ENCODE peak calls at places on chromosomes 12 and 14, in eight cellular contexts. E is right lobe of liver, S is HCT116, F is psoas muscle, N is colonic mucosa, Z is breast epithelium, W is stomach, P is right atrium auricular region. B is an unnamed sample.

GRCh38 chr12:19804737-19805136 is 365.4 kb downstream of the AEBP2 start:
- DNase-seq in N (no peak), P (no peak), S (no peak), W (no peak), Z (no peak), F (no peak), E (no peak), B (no peak)

GRCh38 chr12:72453550-72453949 is 181.4 kb downstream of the TRHDE start:
- DNase-seq in N (no peak), W (no peak), P (no peak), S (no peak), F (no peak), E (no peak), Z (no peak), B (no peak)

GRCh38 chr14:105989746-105990302 is 463.4 kb downstream of the TMEM121 start:
- DNase-seq in N (no peak), W (no peak), P (no peak), E (no peak), Z (no peak), S (no peak), F (no peak), B (no peak)

GRCh38 chr12:28415755-28416154 is 225.5 kb downstream of the CCDC91 start:
- DNase-seq in P (no peak), Z (no peak), N (no peak), W (no peak), E (no peak), S (no peak), F (no peak), B (no peak)

GRCh38 chr12:11727133-11727664 is 77.7 kb downstream of the ETV6 start:
- DNase-seq in Z (no peak), F (no peak), S (no peak), N (no peak), P (no peak), E (no peak), W (no peak), B (peak)

GRCh38 chr14:106372870-106373657 is 846.7 kb downstream of the TMEM121 start:
- DNase-seq in P (no peak), N (peak), E (peak), Z (no peak), F (no peak), S (peak), W (peak), B (peak)

GRCh38 chr12:50246873-50247612 is 36.3 kb downstream of the LIMA1 start:
- DNase-seq in Z (no peak), S (peak), W (peak), P (peak), F (peak), N (peak), E (peak), B (no peak)

GRCh38 chr12:76277480-76277879 is 70.7 kb downstream of the BBS10 start:
- DNase-seq in F (no peak), Z (no peak), N (no peak), E (no peak), P (no peak), S (no peak), W (no peak), B (no peak)

GRCh38 chr14:77243853-77244252 is 27.2 kb downstream of the NGB start:
- DNase-seq in F (no peak), Z (no peak), E (no peak), P (no peak), S (no peak), N (no peak), W (no peak), B (no peak)

GRCh38 chr12:120257041-120257821 is 8.3 kb downstream of the PXN start:
- DNase-seq in P (no peak), E (no peak), S (no peak), Z (peak), N (no peak), W (peak), F (peak), B (no peak)

GRCh38 chr12:25733541-25733940 is 180.5 kb upstream of the LMNTD1 start:
- DNase-seq in S (no peak), P (no peak), Z (no peak), E (no peak), N (no peak), F (no peak), W (no peak), B (no peak)

GRCh38 chr14:52876311-52876710 is 74.5 kb downstream of the FERMT2 start:
- DNase-seq in E (no peak), Z (no peak), N (no peak), S (no peak), W (no peak), P (no peak), F (no peak), B (no peak)

GRCh38 chr12:47818382-47818700 is 1.4 kb downstream of the HDAC7 start:
- DNase-seq in W (no peak), N (no peak), S (no peak), E (no peak), Z (no peak), F (no peak), P (no peak), B (no peak)

GRCh38 chr12:47819902-47820630 is at the start of gene HDAC7:
- DNase-seq in W (peak), N (peak), S (peak), F (peak), Z (peak), P (peak), E (peak), B (peak)

GRCh38 chr12:47818007-47818376 is 1.7 kb downstream of the HDAC7 start:
- DNase-seq in E (no peak), N (no peak), Z (no peak), S (no peak), P (no peak), W (no peak), F (no peak), B (no peak)

GRCh38 chr12:47819544-47819901 is 180 bp downstream of the HDAC7 start:
- DNase-seq in W (no peak), P (no peak), S (no peak), Z (no peak), F (no peak), E (no peak), N (no peak), B (no peak)

GRCh38 chr12:47818701-47819543 is 781 bp downstream of the HDAC7 start:
- DNase-seq in S (no peak), P (no peak), E (peak), F (peak), N (peak), W (peak), Z (peak), B (peak)
- TF ChIP-seq CTCF in S (no peak), P (peak), E (peak), F (peak), N (no peak), W (no peak), Z (no peak), B (no peak)

GRCh38 chr14:95948608-95949007 is 72.0 kb downstream of the TUNAR start:
- DNase-seq in F (no peak), S (no peak), Z (no peak), N (no peak), W (no peak), E (no peak), P (no peak), B (no peak)
- H3K27ac ChIP-seq in F (no peak), S (no peak), Z (no peak), N (no peak), W (no peak), E (no peak), P (no peak), B (no peak)

GRCh38 chr12:108819920-108820699 is 37.3 kb downstream of the SSH1 start:
- DNase-seq in W (no peak), Z (no peak), E (no peak), N (no peak), F (no peak), S (no peak), P (no peak), B (no peak)

GRCh38 chr12:108822458-108823205 is 34.8 kb downstream of the SSH1 start:
- DNase-seq in S (no peak), Z (no peak), N (no peak), F (no peak), P (no peak), W (no peak), E (no peak), B (no peak)

GRCh38 chr12:108820700-108821406 is 36.5 kb downstream of the SSH1 start:
- DNase-seq in F (no peak), W (no peak), N (no peak), S (no peak), P (no peak), Z (no peak), E (no peak), B (no peak)

GRCh38 chr12:108823804-108824203 is 33.6 kb downstream of the SSH1 start:
- DNase-seq in N (no peak), E (no peak), W (no peak), F (no peak), S (no peak), Z (no peak), P (no peak), B (no peak)

DNA sequence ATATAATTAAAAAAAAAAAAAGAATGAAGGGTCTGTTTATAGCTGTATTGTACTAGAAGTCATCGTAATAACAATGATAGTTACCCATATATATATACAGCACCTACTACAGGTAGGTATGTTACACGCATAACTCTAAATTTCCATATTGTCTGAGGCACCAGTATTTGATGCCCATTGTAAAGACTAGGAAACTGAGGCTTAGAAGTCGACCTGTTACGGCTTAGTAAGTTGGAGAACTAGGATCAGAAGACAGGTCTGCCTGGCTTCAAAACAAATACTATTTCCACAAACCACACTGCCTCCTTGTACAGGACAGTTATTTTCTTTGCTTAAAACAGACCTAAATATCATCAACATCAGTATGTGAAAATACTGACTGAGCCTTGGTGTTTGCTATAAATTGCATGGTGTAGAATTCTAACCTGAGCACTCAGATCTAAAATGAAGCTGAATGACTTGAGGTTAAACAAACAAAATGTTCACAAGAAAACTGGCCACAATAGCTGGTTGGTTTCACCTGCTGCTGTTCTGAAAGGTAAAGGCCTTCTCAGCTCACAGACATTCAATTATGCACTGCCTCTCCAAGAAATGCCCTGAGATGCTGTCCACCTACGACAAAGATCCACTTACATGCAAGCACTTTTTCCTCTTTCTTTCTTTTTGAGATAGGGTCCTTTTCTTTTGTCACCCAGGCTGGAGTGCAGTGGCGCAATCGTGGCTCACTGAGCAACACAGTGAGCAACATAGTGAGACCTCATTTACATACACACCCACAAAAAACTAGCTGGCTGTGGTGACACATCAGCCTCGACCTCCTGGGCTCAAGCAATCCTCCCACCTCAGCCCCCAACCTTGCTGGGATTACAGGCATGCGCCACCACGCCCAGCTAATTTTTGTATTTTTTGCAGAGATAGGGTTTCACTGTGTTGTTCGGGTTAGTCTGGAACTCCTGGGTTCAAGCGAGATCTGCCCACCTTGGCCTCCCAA is 35.7 kb downstream of the SSH1 start:
- DNase-seq in P (no peak), E (no peak), Z (no peak), F (no peak), W (no peak), S (no peak), N (no peak), B (no peak)
- TF ChIP-seq CTCF in P (no peak), E (no peak), Z (no peak), F (no peak), W (no peak), S (peak), N (no peak), B (no peak)

DNA sequence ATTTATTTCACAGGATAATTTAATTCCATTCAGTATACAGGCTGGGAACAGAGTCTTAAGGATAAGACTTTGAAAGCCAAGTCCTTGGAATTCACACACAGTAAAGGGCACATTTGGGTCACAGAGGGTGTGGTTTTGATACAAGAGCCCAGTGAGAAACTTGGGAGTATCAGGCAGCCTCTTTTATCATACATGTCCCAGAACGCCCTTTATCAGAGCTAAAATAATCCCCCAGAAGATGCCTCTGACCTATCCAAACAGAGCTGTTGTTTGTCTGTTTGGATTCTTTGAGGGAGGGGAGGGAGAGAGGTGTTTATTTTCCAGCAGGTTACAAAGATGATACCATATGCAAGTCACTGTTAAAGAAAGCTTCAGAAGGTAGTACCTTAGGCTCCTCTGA is 167.6 kb downstream of the PRKCH start:
- DNase-seq in W (no peak), N (no peak), S (no peak), P (no peak), E (no peak), F (no peak), Z (no peak), B (no peak)
- H3K27ac ChIP-seq in W (peak), N (no peak), S (no peak), P (peak), E (no peak), F (peak), Z (no peak), B (no peak)

DNA sequence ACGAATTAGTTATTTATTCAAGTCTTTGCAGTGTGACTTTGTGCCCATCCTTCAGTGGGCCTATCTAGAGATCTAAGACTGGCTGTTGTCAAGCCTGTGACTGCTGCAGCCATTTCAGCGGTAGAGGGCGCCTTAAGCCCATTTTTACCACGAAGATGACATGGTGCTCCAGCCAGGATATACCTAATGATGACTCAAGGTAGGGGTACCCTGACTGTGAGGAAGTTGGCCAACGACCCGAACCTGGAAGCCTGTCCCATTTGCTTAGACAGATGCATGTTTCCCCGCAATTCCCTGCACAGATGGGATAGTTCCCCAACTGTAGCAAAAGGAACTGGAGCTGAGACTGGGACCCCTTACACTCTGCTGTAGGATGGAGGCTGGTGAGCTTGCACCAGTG is 41.3 kb downstream of the RAB3IP start:
- DNase-seq in Z (no peak), W (no peak), P (no peak), E (no peak), F (no peak), S (peak), N (no peak), B (no peak)
- TF ChIP-seq CTCF in Z (no peak), W (no peak), P (no peak), E (peak), F (no peak), S (peak), N (no peak), B (no peak)

B was measured in CD4-positive, alpha-beta T cell.